ENCODE peak calls at places on chromosome 17, in five cellular contexts. One of them, this sample, is unnamed.

GRCh38 chr17:73160980-73161630 is 3.7 kb upstream of the SSTR2 start:
- DNase-seq in foreskin fibroblast: no peak
- DNase-seq in A673: no peak
- DNase-seq in brain microvascular endothelial cell: no peak
- DNase-seq in Peyer's patch: no peak
- DNase-seq in this sample: no peak

GRCh38 chr17:72569193-72569946 is 448.6 kb downstream of the SOX9 start:
- DNase-seq in foreskin fibroblast: no peak
- DNase-seq in A673: no peak
- DNase-seq in brain microvascular endothelial cell: no peak
- DNase-seq in Peyer's patch: no peak
- DNase-seq in this sample: no peak

GRCh38 chr17:67047382-67047781 is 3.0 kb downstream of the CACNG1 start:
- DNase-seq in foreskin fibroblast: no peak
- DNase-seq in A673: no peak
- DNase-seq in brain microvascular endothelial cell: no peak
- DNase-seq in Peyer's patch: no peak
- DNase-seq in this sample: no peak

GRCh38 chr17:13925579-13925978 is 143.7 kb upstream of the COX10 start:
- DNase-seq in foreskin fibroblast: no peak
- DNase-seq in A673: no peak
- DNase-seq in brain microvascular endothelial cell: no peak
- DNase-seq in Peyer's patch: no peak
- DNase-seq in this sample: no peak

GRCh38 chr17:27477971-27478684 is 21.9 kb downstream of the KSR1 start:
- DNase-seq in foreskin fibroblast: no peak
- DNase-seq in A673: no peak
- DNase-seq in brain microvascular endothelial cell: no peak
- DNase-seq in Peyer's patch: no peak
- DNase-seq in this sample: no peak

GRCh38 chr17:17580662-17581470 is 10.6 kb downstream of the PEMT start:
- DNase-seq in foreskin fibroblast: no peak
- DNase-seq in A673: no peak
- DNase-seq in brain microvascular endothelial cell: no peak
- DNase-seq in Peyer's patch: no peak
- DNase-seq in this sample: no peak

GRCh38 chr17:58381124-58381838 is 29.3 kb upstream of the SUPT4H1 start:
- DNase-seq in foreskin fibroblast: no peak
- DNase-seq in A673: no peak
- DNase-seq in brain microvascular endothelial cell: no peak
- DNase-seq in Peyer's patch: no peak
- DNase-seq in this sample: no peak

GRCh38 chr17:62093188-62094155 is 28.4 kb upstream of the MED13 start:
- DNase-seq in foreskin fibroblast: peak; percentile 85
- DNase-seq in A673: no peak
- DNase-seq in brain microvascular endothelial cell: peak; percentile 88
- DNase-seq in Peyer's patch: no peak
- DNase-seq in this sample: peak; percentile 61

GRCh38 chr17:76567634-76568432 is 17.8 kb downstream of the ST6GALNAC2 start:
- DNase-seq in foreskin fibroblast: no peak
- DNase-seq in A673: no peak
- DNase-seq in brain microvascular endothelial cell: no peak
- DNase-seq in Peyer's patch: peak; percentile 40
- DNase-seq in this sample: no peak

GRCh38 chr17:20125724-20126123 is 116.6 kb downstream of the SPECC1 start:
- DNase-seq in foreskin fibroblast: no peak
- DNase-seq in A673: no peak
- DNase-seq in brain microvascular endothelial cell: no peak
- DNase-seq in Peyer's patch: no peak
- DNase-seq in this sample: no peak
- H3K4me3 ChIP-seq in foreskin fibroblast: no peak overlapping the region
- H3K4me3 ChIP-seq in A673: no peak overlapping the region
- H3K4me3 ChIP-seq in brain microvascular endothelial cell: no peak overlapping the region
- H3K4me3 ChIP-seq in Peyer's patch: no peak overlapping the region
- H3K4me3 ChIP-seq in this sample: no peak overlapping the region

DNA sequence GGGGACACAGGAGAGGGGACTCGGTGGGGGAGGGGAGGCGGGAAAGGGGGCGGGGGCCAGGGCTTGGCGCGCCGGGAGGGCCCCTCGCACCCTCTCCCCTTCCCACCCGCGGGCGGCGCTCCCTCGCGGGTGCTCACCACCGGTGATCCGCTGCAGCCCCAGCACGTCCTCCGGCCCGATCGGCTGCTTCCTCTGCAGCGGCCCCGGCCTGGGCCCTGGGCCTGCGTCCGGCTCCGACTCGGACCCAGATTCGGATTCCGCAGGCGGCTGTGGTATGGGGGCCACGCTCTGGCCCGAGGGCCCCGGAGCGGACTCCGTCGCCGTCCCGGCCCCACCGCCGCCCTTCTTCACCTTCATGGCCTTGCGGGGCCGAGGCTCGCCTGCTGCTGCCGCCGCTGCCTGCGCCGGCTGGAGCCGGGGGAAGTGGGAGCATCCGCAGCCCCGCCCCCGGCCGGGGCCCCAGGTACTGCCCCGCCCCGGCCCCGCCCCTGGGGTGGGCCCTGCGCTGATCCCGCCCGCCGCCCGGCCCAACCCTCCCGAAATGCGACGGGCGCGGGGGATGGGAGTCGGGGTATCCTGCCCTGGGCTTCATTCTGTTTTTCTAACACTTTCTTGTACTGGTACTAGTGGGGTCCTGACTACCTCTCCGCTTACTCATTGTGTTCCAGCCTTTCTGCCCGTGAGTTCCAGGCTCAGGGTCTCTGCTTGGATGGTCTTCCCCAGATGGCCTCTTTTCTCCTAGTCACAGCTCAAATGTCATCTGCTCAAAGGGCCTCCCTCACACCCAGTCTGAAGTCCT is at the start of gene UNC119:
- DNase-seq in foreskin fibroblast: peak; percentile 62
- DNase-seq in A673: peak; percentile 86
- DNase-seq in brain microvascular endothelial cell: peak; percentile 35
- DNase-seq in Peyer's patch: peak; percentile 83
- DNase-seq in this sample: no peak
- TF ChIP-seq CTCF in foreskin fibroblast: no peak
- TF ChIP-seq CTCF in A673: no peak
- TF ChIP-seq CTCF in brain microvascular endothelial cell: no peak
- TF ChIP-seq CTCF in Peyer's patch: no peak
- TF ChIP-seq CTCF in this sample: no peak

DNA sequence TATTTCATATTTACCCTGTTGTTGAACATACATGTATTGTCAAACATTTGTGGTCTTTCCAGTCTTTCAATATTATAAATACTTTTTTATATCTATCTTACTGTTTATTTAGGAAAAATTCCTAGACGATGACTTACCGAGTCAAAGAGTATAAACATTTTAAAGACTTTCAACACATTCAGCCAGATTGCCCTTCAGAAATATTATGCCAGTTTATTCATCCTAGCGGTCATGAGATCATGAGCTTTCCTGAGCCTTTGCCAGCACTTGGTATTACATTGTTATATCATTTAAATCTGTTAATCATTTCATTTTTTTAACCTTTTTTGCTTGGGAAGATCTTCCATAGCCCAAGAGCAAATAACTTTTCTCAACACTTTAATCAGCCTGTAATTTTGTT is 197.4 kb downstream of the SPECC1 start:
- DNase-seq in foreskin fibroblast: peak; percentile 20
- DNase-seq in A673: no peak
- DNase-seq in brain microvascular endothelial cell: peak; percentile 35
- DNase-seq in Peyer's patch: no peak
- DNase-seq in this sample: no peak
- H3K4me3 ChIP-seq in foreskin fibroblast: no peak overlapping the region
- H3K4me3 ChIP-seq in A673: no peak overlapping the region
- H3K4me3 ChIP-seq in brain microvascular endothelial cell: no peak overlapping the region
- H3K4me3 ChIP-seq in Peyer's patch: no peak overlapping the region
- H3K4me3 ChIP-seq in this sample: no peak overlapping the region

GRCh38 chr17:29784661-29785060 is 145.4 kb downstream of the SSH2 start:
- DNase-seq in foreskin fibroblast: no peak
- DNase-seq in A673: no peak
- DNase-seq in brain microvascular endothelial cell: no peak
- DNase-seq in Peyer's patch: no peak
- DNase-seq in this sample: no peak
- TF ChIP-seq CTCF in foreskin fibroblast: no peak
- TF ChIP-seq CTCF in A673: no peak
- TF ChIP-seq CTCF in brain microvascular endothelial cell: no peak
- TF ChIP-seq CTCF in Peyer's patch: no peak
- TF ChIP-seq CTCF in this sample: no peak

GRCh38 chr17:80479246-80479566 is 2.8 kb upstream of the NPTX1 start:
- DNase-seq in foreskin fibroblast: no peak
- DNase-seq in A673: no peak
- DNase-seq in brain microvascular endothelial cell: no peak
- DNase-seq in Peyer's patch: no peak
- DNase-seq in this sample: no peak

GRCh38 chr17:80477647-80478478 is 1.5 kb upstream of the NPTX1 start:
- DNase-seq in foreskin fibroblast: peak; percentile 48
- DNase-seq in A673: peak; percentile 68
- DNase-seq in brain microvascular endothelial cell: peak; percentile 48
- DNase-seq in Peyer's patch: no peak
- DNase-seq in this sample: no peak

GRCh38 chr17:80476877-80477646 is 655 bp upstream of the NPTX1 start:
- DNase-seq in foreskin fibroblast: no peak
- DNase-seq in A673: no peak
- DNase-seq in brain microvascular endothelial cell: no peak
- DNase-seq in Peyer's patch: no peak
- DNase-seq in this sample: no peak

GRCh38 chr17:80480248-80480647 is 3.8 kb upstream of the NPTX1 start:
- DNase-seq in foreskin fibroblast: no peak
- DNase-seq in A673: no peak
- DNase-seq in brain microvascular endothelial cell: no peak
- DNase-seq in Peyer's patch: no peak
- DNase-seq in this sample: no peak

GRCh38 chr17:80478487-80479245 is 2.3 kb upstream of the NPTX1 start:
- DNase-seq in foreskin fibroblast: no peak
- DNase-seq in A673: no peak
- DNase-seq in brain microvascular endothelial cell: no peak
- DNase-seq in Peyer's patch: no peak
- DNase-seq in this sample: no peak
- H3K4me3 ChIP-seq in foreskin fibroblast: peak overlapping the region; percentile 32
- H3K4me3 ChIP-seq in A673: no peak overlapping the region
- H3K4me3 ChIP-seq in brain microvascular endothelial cell: peak overlapping the region; percentile 35
- H3K4me3 ChIP-seq in Peyer's patch: peak overlapping the region; percentile 26
- H3K4me3 ChIP-seq in this sample: peak overlapping the region; percentile 32

DNA sequence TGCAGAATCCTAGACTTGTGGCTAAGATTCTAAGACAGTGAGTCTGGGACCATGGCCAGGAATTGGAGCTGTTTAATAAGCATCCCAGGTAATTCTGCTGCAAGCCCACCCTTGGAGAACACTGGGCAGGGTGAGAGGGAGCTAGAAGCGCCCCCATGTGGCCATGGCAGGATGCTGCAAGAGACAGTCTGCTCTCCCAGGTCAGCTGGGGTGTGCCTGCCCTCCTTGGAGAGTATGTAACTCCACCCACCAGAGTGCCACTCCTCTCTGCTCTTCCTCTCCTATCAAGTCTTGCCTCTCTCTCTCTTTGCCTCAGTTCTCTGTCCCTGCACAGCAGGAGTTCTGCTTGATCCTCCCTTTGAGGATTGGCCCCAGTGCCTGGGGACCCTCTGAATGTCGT is 14.9 kb downstream of the RCVRN start:
- DNase-seq in foreskin fibroblast: no peak
- DNase-seq in A673: peak; percentile 51
- DNase-seq in brain microvascular endothelial cell: no peak
- DNase-seq in Peyer's patch: no peak
- DNase-seq in this sample: no peak
- TF ChIP-seq CTCF in foreskin fibroblast: peak; percentile 58
- TF ChIP-seq CTCF in A673: peak; percentile 77
- TF ChIP-seq CTCF in brain microvascular endothelial cell: peak; percentile 65
- TF ChIP-seq CTCF in Peyer's patch: no peak
- TF ChIP-seq CTCF in this sample: peak; percentile 31

DNA sequence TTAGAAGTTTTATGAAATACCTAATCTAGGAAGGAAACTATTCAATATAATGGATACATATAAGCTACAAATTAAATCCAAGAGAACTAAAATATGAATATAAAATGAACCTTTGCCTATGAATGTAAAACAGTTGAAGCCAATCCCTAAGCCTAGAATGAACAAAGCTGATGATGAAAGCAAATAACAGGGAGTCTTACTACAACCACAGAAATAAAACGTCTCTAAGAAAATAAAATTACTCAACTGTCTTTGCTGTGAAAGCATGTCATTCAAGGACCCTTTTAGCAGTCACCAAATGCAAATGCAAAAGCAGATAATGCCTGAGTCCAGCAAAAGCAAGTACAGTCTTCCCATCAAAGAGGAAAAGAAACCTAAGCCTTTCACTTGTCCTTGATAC is 23.0 kb downstream of the FAM222B start:
- DNase-seq in foreskin fibroblast: no peak
- DNase-seq in A673: no peak
- DNase-seq in brain microvascular endothelial cell: no peak
- DNase-seq in Peyer's patch: no peak
- DNase-seq in this sample: no peak
- H3K4me3 ChIP-seq in foreskin fibroblast: no peak overlapping the region
- H3K4me3 ChIP-seq in A673: no peak overlapping the region
- H3K4me3 ChIP-seq in brain microvascular endothelial cell: no peak overlapping the region
- H3K4me3 ChIP-seq in Peyer's patch: no peak overlapping the region
- H3K4me3 ChIP-seq in this sample: no peak overlapping the region

DNA sequence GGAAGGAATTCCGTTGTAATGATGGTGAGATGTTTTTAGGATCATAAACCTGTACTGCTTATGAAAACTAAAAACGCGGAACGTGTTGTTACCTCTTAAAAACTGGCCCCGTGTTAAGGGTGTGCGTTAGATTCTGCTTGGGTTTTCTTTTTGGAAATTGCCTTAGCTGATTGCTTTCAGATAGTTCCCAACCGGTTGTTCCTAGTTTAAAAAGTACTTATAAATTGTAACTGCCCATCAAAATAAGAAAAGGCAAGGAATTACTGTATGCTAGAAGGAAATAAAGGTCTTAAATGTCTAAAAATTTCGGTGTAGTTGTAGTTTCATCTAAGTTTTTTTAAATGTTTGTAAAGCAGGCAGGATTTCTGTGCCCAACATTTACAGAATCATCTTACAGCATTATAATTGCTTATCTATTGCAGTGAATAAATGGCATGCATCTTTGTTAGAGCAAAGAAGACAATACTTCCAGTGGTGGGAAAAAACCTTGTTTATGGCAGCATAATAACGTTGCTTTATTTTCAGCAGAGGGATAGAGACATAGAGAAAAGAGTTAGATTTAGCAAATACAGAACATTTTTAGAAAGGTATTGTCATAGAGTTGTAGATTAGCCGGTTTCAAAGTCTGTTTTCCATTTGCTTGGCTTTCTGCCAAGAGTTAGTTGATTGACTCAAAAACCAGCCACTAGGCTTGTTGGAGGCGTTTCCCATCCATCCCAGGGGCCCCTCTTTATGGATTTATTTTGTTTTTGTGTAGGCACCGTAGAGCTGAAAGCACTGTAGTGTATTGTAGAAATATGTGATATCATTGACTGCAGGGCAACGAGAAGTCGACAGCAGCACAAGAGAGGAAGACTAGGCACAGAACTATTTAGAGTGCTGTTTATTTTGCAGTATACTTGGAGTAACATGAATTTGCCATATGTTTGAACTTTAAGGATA is 1.7 kb downstream of the PPM1D start:
- DNase-seq in foreskin fibroblast: peak; percentile 72
- DNase-seq in A673: peak; percentile 88
- DNase-seq in brain microvascular endothelial cell: peak; percentile 74
- DNase-seq in Peyer's patch: no peak
- DNase-seq in this sample: no peak
- TF ChIP-seq CTCF in foreskin fibroblast: no peak
- TF ChIP-seq CTCF in A673: peak; percentile 22
- TF ChIP-seq CTCF in brain microvascular endothelial cell: no peak
- TF ChIP-seq CTCF in Peyer's patch: no peak
- TF ChIP-seq CTCF in this sample: no peak

GRCh38 chr17:9022553-9023388 is 1.5 kb downstream of the NTN1 start:
- DNase-seq in foreskin fibroblast: no peak
- DNase-seq in A673: no peak
- DNase-seq in brain microvascular endothelial cell: no peak
- DNase-seq in Peyer's patch: no peak
- DNase-seq in this sample: no peak
- H3K4me3 ChIP-seq in foreskin fibroblast: no peak overlapping the region
- H3K4me3 ChIP-seq in A673: peak overlapping the region; percentile 53
- H3K4me3 ChIP-seq in brain microvascular endothelial cell: peak overlapping the region; percentile 12
- H3K4me3 ChIP-seq in Peyer's patch: peak overlapping the region; percentile 77
- H3K4me3 ChIP-seq in this sample: peak overlapping the region; percentile 48

GRCh38 chr17:61002316-61002736 is 324.7 kb downstream of the BCAS3 start:
- DNase-seq in foreskin fibroblast: peak; percentile 52
- DNase-seq in A673: peak; percentile 45
- DNase-seq in brain microvascular endothelial cell: peak; percentile 24
- DNase-seq in Peyer's patch: no peak
- DNase-seq in this sample: no peak
- TF ChIP-seq CTCF in foreskin fibroblast: peak; percentile 31
- TF ChIP-seq CTCF in A673: peak; percentile 69
- TF ChIP-seq CTCF in brain microvascular endothelial cell: peak; percentile 32
- TF ChIP-seq CTCF in Peyer's patch: peak; percentile 47
- TF ChIP-seq CTCF in this sample: peak; percentile 7

This sample was measured in AG04449.